ENCODE peak calls at places on chromosomes 4 and X, in nine cellular contexts. I, C, L, G, V, W, T, Y and P are unnamed samples.

GRCh38 chrX:118536687-118537461 is 41.3 kb downstream of the DOCK11 start:
- DNase-seq in G (no peak), W (peak), V (no peak), C (no peak), L (peak), Y (peak), I (peak), T (peak), P (peak)

GRCh38 chrX:36364262-36364661 is 444.7 kb downstream of the CFAP47 start:
- DNase-seq in G (no peak), V (no peak), Y (no peak), L (no peak), C (no peak), W (no peak), T (no peak), I (no peak), P (no peak)

GRCh38 chr4:38654273-38654672 is 9.7 kb upstream of the KLF3 start:
- DNase-seq in G (no peak), T (no peak), L (peak), Y (no peak), W (no peak), C (no peak), I (peak), V (no peak), P (no peak)

GRCh38 chr4:123995939-123996338 is 599.3 kb downstream of the SPRY1 start:
- DNase-seq in T (no peak), C (no peak), V (no peak), G (no peak), W (no peak), Y (peak), L (no peak), I (no peak), P (peak)

GRCh38 chr4:149120331-149121014 is 678.3 kb upstream of the NR3C2 start:
- DNase-seq in G (no peak), Y (peak), I (no peak), V (no peak), W (no peak), C (no peak), T (no peak), L (no peak), P (peak)

GRCh38 chr4:80206111-80206510 is 8.8 kb downstream of the PRDM8 start:
- DNase-seq in G (no peak), T (no peak), W (no peak), L (no peak), I (no peak), Y (no peak), V (no peak), C (no peak), P (no peak)

GRCh38 chr4:185210102-185210981 is 944 bp downstream of the SNX25 start:
- DNase-seq in W (peak), L (peak), C (no peak), Y (peak), G (peak), T (peak), I (peak), V (no peak), P (peak)

GRCh38 chrX:13007519-13008188 is 32.7 kb downstream of the TMSB4X start:
- DNase-seq in V (no peak), G (no peak), L (no peak), C (no peak), I (no peak), T (no peak), W (no peak), Y (peak), P (peak)

GRCh38 chrX:82973641-82974040 is 534.4 kb upstream of the POU3F4 start:
- DNase-seq in T (no peak), C (no peak), I (no peak), L (no peak), Y (no peak), V (no peak), W (peak), G (no peak), P (no peak)

GRCh38 chr4:77636902-77637301 is 31.3 kb downstream of the CXCL13 start:
- DNase-seq in G (peak), V (no peak), W (no peak), Y (peak), T (peak), L (no peak), C (no peak), I (no peak), P (peak)

GRCh38 chr4:147340111-147340510 is 140.8 kb upstream of the EDNRA start:
- DNase-seq in L (no peak), W (no peak), C (no peak), I (no peak), V (no peak), T (no peak), Y (peak), G (no peak), P (peak)

GRCh38 chrX:85930099-85930498 is 117.3 kb downstream of the CHM start:
- DNase-seq in W (peak), Y (no peak), G (peak), T (no peak), I (no peak), L (no peak), C (no peak), V (no peak), P (no peak)

GRCh38 chr4:152162331-152162697 is 373.6 kb downstream of the FBXW7 start:
- DNase-seq in L (no peak), V (no peak), T (no peak), W (no peak), Y (peak), G (no peak), C (no peak), I (no peak), P (no peak)

GRCh38 chrX:152138388-152138784 is at the start of gene MAGEA10:
- DNase-seq in Y (no peak), I (no peak), C (no peak), W (no peak), G (no peak), V (no peak), T (no peak), L (no peak), P (no peak)

GRCh38 chr4:125316391-125316780 is 1.6 kb downstream of the FAT4 start:
- DNase-seq in G (peak), C (no peak), I (no peak), T (peak), Y (no peak), W (peak), L (peak), V (peak), P (no peak)

GRCh38 chr4:25954293-25954904 is 40.4 kb downstream of the SMIM20 start:
- DNase-seq in L (no peak), W (no peak), T (no peak), C (no peak), V (no peak), G (no peak), I (no peak), Y (no peak), P (no peak)

GRCh38 chr4:40515398-40516293 is 114.0 kb downstream of the RBM47 start:
- DNase-seq in L (no peak), V (no peak), C (no peak), W (no peak), T (peak), Y (no peak), I (no peak), G (peak), P (peak)

GRCh38 chr4:55172694-55173287 is 47.4 kb upstream of the KDR start:
- DNase-seq in G (no peak), L (no peak), C (no peak), V (no peak), W (no peak), I (no peak), T (no peak), Y (peak), P (peak)

GRCh38 chrX:12329476-12329875 is 191.2 kb downstream of the FRMPD4 start:
- DNase-seq in G (no peak), V (no peak), T (no peak), I (no peak), L (no peak), Y (no peak), W (no peak), C (no peak), P (peak)

GRCh38 chr4:55784747-55785146 is 34.8 kb upstream of the EXOC1L start:
- DNase-seq in I (no peak), W (no peak), G (no peak), V (no peak), T (no peak), C (no peak), Y (no peak), L (no peak), P (no peak)

GRCh38 chr4:188941524-188942109 is 802.4 kb downstream of the TRIML1 start:
- DNase-seq in G (peak), T (peak), W (no peak), Y (peak), I (no peak), C (no peak), L (no peak), V (no peak), P (peak)

GRCh38 chrX:39759526-39760224 is 338.1 kb downstream of the BCOR start:
- DNase-seq in G (peak), I (no peak), L (no peak), Y (peak), C (no peak), T (peak), W (peak), V (no peak), P (peak)

GRCh38 chrX:42131856-42132255 is 208.5 kb upstream of the CASK start:
- DNase-seq in C (no peak), V (no peak), G (no peak), T (no peak), W (no peak), Y (no peak), L (no peak), I (no peak), P (peak)

GRCh38 chr4:30056016-30056415 is 664.2 kb upstream of the PCDH7 start:
- DNase-seq in C (no peak), L (no peak), W (no peak), Y (no peak), T (no peak), I (no peak), V (no peak), G (no peak), P (no peak)

GRCh38 chr4:127304356-127304755 is 328.4 kb upstream of the INTU start:
- DNase-seq in I (no peak), L (no peak), G (no peak), Y (peak), T (no peak), C (no peak), W (no peak), V (no peak), P (peak)

GRCh38 chr4:11904117-11904535 is 475.4 kb upstream of the HS3ST1 start:
- DNase-seq in I (no peak), L (no peak), T (peak), W (peak), G (no peak), Y (peak), V (no peak), C (no peak), P (peak)

GRCh38 chr4:21790437-21791029 is 158.0 kb downstream of the KCNIP4 start:
- DNase-seq in G (peak), V (no peak), W (no peak), I (no peak), C (no peak), T (peak), Y (peak), L (no peak), P (peak)

GRCh38 chr4:139530833-139531427 is 25.1 kb downstream of the SETD7 start:
- DNase-seq in Y (no peak), W (peak), L (peak), I (peak), V (no peak), G (peak), T (peak), C (no peak), P (peak)

GRCh38 chrX:57329008-57329407 is 42.5 kb downstream of the FAAH2 start:
- DNase-seq in L (no peak), G (no peak), Y (no peak), W (no peak), V (no peak), T (peak), I (no peak), C (no peak), P (no peak)

DNA sequence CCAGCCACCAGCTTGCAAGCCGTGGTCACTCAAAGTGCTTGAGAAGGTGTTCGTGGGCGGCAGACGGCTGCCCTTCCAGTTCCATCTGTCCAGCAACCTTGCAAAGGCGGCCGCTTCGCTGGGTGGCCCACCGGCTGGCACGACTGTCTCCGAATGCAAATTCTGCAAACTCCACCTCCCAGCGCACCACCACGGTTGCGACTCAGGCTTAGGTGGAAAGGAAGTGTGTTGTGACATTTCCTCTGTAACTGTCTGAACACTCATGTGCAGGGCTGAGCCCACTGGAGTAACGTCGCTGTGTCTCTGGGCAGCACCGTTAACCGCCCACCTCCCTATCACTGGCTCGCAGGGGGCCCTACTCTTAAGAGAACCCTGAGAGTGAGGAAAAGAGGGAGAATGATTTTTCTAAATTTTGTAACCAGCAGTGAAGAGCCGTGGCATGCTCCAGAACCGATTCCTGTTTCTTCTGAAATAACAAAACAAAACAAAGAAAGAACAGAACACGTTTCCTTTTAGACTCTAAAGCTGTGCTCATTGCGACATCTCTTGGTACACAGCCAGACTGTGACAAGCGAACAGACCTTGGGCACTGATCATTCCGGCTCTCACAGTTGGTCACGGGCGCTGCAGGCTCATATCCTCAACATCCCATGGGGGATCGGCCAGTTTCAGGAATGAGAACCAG is at the start of gene P2RY8:
- DNase-seq in L (peak), V (no peak), Y (no peak), I (peak), T (peak), W (peak), G (peak), C (peak), P (peak)
- TF ChIP-seq CTCF in L (no peak), V (no peak), Y (no peak), I (peak), T (no peak), W (no peak), G (no peak), C (no peak), P (no peak)

GRCh38 chr4:8373270-8373972 is 67.1 kb downstream of the ACOX3 start:
- DNase-seq in V (no peak), T (no peak), Y (no peak), I (no peak), L (no peak), G (no peak), W (no peak), C (no peak), P (no peak)

GRCh38 chr4:8372506-8373070 is 67.9 kb downstream of the ACOX3 start:
- DNase-seq in T (no peak), W (peak), G (no peak), C (no peak), I (no peak), V (no peak), L (no peak), Y (no peak), P (no peak)

GRCh38 chr4:8374851-8375649 is 65.5 kb downstream of the ACOX3 start:
- DNase-seq in C (no peak), I (no peak), W (no peak), L (no peak), Y (no peak), V (no peak), G (no peak), T (no peak), P (no peak)

GRCh38 chr4:8376361-8377102 is 64.0 kb downstream of the ACOX3 start:
- DNase-seq in V (no peak), I (no peak), C (no peak), L (no peak), G (no peak), T (no peak), W (no peak), Y (no peak), P (no peak)

DNA sequence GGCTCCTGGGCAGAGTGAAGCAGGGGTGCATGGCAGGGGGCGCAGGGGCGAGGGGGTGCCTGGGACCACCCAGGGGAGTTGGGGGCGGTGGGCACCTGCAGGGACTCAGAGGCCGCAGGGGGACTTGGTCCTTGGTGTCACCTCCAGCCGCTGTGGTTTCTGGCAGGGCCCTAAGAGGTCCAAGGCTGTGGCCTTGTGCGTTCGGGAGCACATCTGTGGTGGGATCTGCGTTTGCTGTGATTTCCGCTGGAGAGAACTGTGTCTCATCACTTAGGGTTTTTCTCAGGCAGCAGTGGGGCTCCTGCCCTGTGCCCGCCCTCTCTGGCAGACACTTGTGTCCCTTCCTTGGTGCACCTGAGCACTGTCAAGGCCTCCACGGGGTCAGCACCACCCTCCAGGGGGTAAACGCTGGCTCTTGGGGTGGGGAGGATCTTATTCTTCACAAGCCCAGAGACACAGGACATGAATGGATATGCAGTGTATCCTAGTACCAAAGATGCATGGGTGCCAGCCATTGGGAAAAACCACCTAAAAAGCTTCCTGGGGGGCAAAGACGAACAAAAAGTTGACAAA is 66.5 kb downstream of the ACOX3 start:
- DNase-seq in C (no peak), V (no peak), T (no peak), Y (no peak), L (no peak), G (no peak), I (no peak), W (no peak), P (no peak)
- TF ChIP-seq CTCF in C (no peak), V (no peak), T (no peak), Y (no peak), L (no peak), G (no peak), I (no peak), W (no peak), P (no peak)

GRCh38 chr4:46715468-46715867 is 193.6 kb downstream of the COX7B2 start:
- DNase-seq in I (no peak), C (no peak), T (no peak), G (no peak), V (no peak), L (no peak), Y (no peak), W (no peak), P (no peak)
- TF ChIP-seq CTCF in I (no peak), C (no peak), T (no peak), G (no peak), V (no peak), L (no peak), Y (no peak), W (no peak), P (no peak)

DNA sequence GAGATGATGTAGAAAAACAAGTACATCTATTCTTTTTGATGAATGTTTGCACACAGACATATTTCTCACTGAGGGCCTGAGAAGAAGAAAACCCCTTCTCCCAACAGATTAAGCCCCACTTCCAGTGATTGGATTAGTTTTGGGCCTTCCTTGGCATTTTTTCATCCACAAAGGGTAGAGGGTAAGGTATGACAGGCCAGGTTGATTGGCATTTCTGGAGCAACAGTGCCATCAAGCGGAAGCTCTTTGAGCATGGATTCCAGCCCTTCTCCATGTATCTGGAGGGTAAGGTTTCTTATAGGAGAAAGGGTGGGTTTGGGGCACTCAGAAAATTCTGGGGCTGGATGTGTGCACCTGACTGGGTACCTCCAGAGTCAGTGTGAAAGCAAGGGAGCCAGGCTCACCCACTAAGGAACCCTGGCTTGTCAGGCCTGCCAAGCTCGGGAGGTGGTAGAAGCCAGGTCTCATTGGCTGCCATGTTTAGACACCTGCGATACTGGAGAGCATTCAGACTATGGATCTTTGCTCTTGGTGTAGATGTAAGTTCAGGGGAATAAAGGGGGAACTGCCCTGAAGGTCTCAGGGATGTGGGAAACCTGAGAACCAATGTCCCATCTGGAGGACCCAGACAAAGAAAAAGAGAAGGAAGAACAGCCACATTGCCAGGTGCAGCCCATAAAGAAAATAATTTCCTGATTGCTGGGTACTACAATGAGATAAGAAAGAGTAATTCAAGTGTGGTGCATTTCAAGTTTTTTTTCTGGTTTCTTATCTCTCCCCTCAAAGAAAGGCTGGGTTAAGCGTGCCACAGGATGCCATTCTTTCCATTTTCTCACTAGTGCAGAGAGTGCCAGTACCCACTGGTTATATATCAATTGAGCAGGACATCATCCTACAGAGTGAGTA is 222.3 kb upstream of the AGTR2 start:
- DNase-seq in T (no peak), Y (no peak), G (no peak), V (no peak), W (no peak), I (no peak), C (no peak), L (no peak), P (no peak)
- TF ChIP-seq CTCF in T (no peak), Y (no peak), G (no peak), V (no peak), W (no peak), I (no peak), C (no peak), L (no peak), P (no peak)